ENCODE peak calls at places on chromosomes 3 and 15, in eight cellular contexts. Y is lung, E is KG1, C is H9, Z is retina, S is Peyer's patch, U is Kasumi-1, P is T-helper 17 cell. I is an unnamed sample.

GRCh38 chr15:99158626-99159412 is 53.9 kb downstream of the SYNM start:
- DNase-seq in Y (no peak), E (no peak), C (no peak), Z (no peak), S (no peak), U (no peak), P (no peak), I (no peak)

GRCh38 chr3:183244981-183245476 is 8.0 kb upstream of the B3GNT5 start:
- DNase-seq in Y (no peak), E (no peak), C (no peak), Z (no peak), S (no peak), U (no peak), P (no peak), I (no peak)

GRCh38 chr15:67832031-67832551 is 6.8 kb downstream of the SKOR1 start:
- DNase-seq in Y (no peak), E (no peak), C (peak), Z (peak), S (no peak), U (no peak), P (no peak), I (peak)

GRCh38 chr15:83398591-83398990 is 48.5 kb upstream of the SH3GL3 start:
- DNase-seq in Y (no peak), E (no peak), C (no peak), Z (no peak), S (no peak), U (no peak), P (no peak), I (peak)

GRCh38 chr15:75197062-75197630 is 4.5 kb upstream of the C15orf39 start:
- DNase-seq in Y (no peak), E (no peak), C (no peak), Z (no peak), S (no peak), U (no peak), P (no peak), I (no peak)

GRCh38 chr3:158458464-158458863 is 112.5 kb upstream of the MLF1 start:
- DNase-seq in Y (no peak), E (no peak), C (no peak), Z (no peak), S (no peak), U (no peak), P (no peak), I (no peak)

GRCh38 chr3:124383051-124383450 is 347.2 kb upstream of the UMPS start:
- DNase-seq in Y (no peak), E (no peak), C (no peak), Z (no peak), S (no peak), U (no peak), P (no peak), I (no peak)

GRCh38 chr3:177424541-177424940 is 227.3 kb upstream of the TBL1XR1 start:
- DNase-seq in Y (no peak), E (no peak), C (no peak), Z (no peak), S (no peak), U (no peak), P (no peak), I (no peak)

GRCh38 chr3:140822381-140823047 is 119.1 kb upstream of the SLC25A36 start:
- DNase-seq in Y (no peak), E (no peak), C (no peak), Z (peak), S (no peak), U (no peak), P (no peak), I (no peak)

GRCh38 chr15:67690936-67691335 is 134.4 kb upstream of the SKOR1 start:
- DNase-seq in Y (no peak), E (no peak), C (no peak), Z (no peak), S (no peak), U (no peak), P (no peak), I (peak)

GRCh38 chr15:69117431-69117841 is 43.0 kb upstream of the GLCE start:
- DNase-seq in Y (no peak), E (no peak), C (peak), Z (peak), S (no peak), U (no peak), P (no peak), I (no peak)

GRCh38 chr3:111336511-111336910 is 205.5 kb upstream of the CD96 start:
- DNase-seq in Y (no peak), E (no peak), C (no peak), Z (no peak), S (no peak), U (peak), P (no peak), I (no peak)

GRCh38 chr3:123159926-123160635 is 41.7 kb upstream of the SEC22A start:
- DNase-seq in Y (no peak), E (no peak), C (no peak), Z (no peak), S (no peak), U (no peak), P (no peak), I (peak)

GRCh38 chr3:129197341-129197740 is 13.6 kb upstream of the CNBP start:
- DNase-seq in Y (no peak), E (no peak), C (no peak), Z (no peak), S (no peak), U (no peak), P (no peak), I (no peak)

GRCh38 chr15:72116680-72117447 is 1.1 kb downstream of the MYO9A start:
- DNase-seq in Y (peak), E (no peak), C (no peak), Z (peak), S (peak), U (peak), P (no peak), I (peak)

GRCh38 chr3:31980530-31981205 is 394 bp downstream of the OSBPL10 start:
- DNase-seq in Y (peak), E (no peak), C (peak), Z (peak), S (peak), U (no peak), P (peak), I (peak)

GRCh38 chr3:135929670-135930069 is 35.9 kb upstream of the PPP2R3A start:
- DNase-seq in Y (no peak), E (no peak), C (no peak), Z (no peak), S (no peak), U (no peak), P (no peak), I (peak)